ENCODE peak calls at places on chromosomes 7 and 10, in eight cellular contexts. One of them, this sample, is unnamed.

GRCh38 chr7:73610105-73610504 is 14.2 kb downstream of the MLXIPL start:
- DNase-seq in glutamatergic neuron: no peak
- DNase-seq in effector memory CD4-positive, alpha-beta T cell: no peak
- DNase-seq in activated naive CD4-positive, alpha-beta T cell: no peak
- DNase-seq in amygdala: no peak
- DNase-seq in activated CD8-positive, alpha-beta memory T cell treated with anti-CD3 and anti-CD28 coated beads, Interleukin-2, amount 50 U/mL, for 48 hours: no peak
- DNase-seq in GM23338: no peak
- DNase-seq in OCI-M1: no peak
- DNase-seq in this sample: no peak

GRCh38 chr7:115034515-115034914 is 112.6 kb downstream of the MDFIC start:
- DNase-seq in glutamatergic neuron: no peak
- DNase-seq in effector memory CD4-positive, alpha-beta T cell: no peak
- DNase-seq in activated naive CD4-positive, alpha-beta T cell: no peak
- DNase-seq in amygdala: no peak
- DNase-seq in activated CD8-positive, alpha-beta memory T cell treated with anti-CD3 and anti-CD28 coated beads, Interleukin-2, amount 50 U/mL, for 48 hours: no peak
- DNase-seq in GM23338: no peak
- DNase-seq in OCI-M1: no peak
- DNase-seq in this sample: no peak

GRCh38 chr10:89705466-89705865 is 4.1 kb downstream of the KIF20B start:
- DNase-seq in glutamatergic neuron: no peak
- DNase-seq in effector memory CD4-positive, alpha-beta T cell: no peak
- DNase-seq in activated naive CD4-positive, alpha-beta T cell: no peak
- DNase-seq in amygdala: no peak
- DNase-seq in activated CD8-positive, alpha-beta memory T cell treated with anti-CD3 and anti-CD28 coated beads, Interleukin-2, amount 50 U/mL, for 48 hours: no peak
- DNase-seq in GM23338: no peak
- DNase-seq in OCI-M1: no peak
- DNase-seq in this sample: no peak

GRCh38 chr10:63700209-63700934 is 179.2 kb downstream of the REEP3 start:
- DNase-seq in glutamatergic neuron: no peak
- DNase-seq in effector memory CD4-positive, alpha-beta T cell: no peak
- DNase-seq in activated naive CD4-positive, alpha-beta T cell: no peak
- DNase-seq in amygdala: no peak
- DNase-seq in activated CD8-positive, alpha-beta memory T cell treated with anti-CD3 and anti-CD28 coated beads, Interleukin-2, amount 50 U/mL, for 48 hours: no peak
- DNase-seq in GM23338: no peak
- DNase-seq in OCI-M1: no peak
- DNase-seq in this sample: no peak

GRCh38 chr7:43199761-43200160 is 87.3 kb downstream of the HECW1 start:
- DNase-seq in glutamatergic neuron: no peak
- DNase-seq in effector memory CD4-positive, alpha-beta T cell: no peak
- DNase-seq in activated naive CD4-positive, alpha-beta T cell: no peak
- DNase-seq in amygdala: no peak
- DNase-seq in activated CD8-positive, alpha-beta memory T cell treated with anti-CD3 and anti-CD28 coated beads, Interleukin-2, amount 50 U/mL, for 48 hours: no peak
- DNase-seq in GM23338: no peak
- DNase-seq in OCI-M1: no peak
- DNase-seq in this sample: no peak

GRCh38 chr10:119759832-119760231 is 34.0 kb downstream of the INPP5F start:
- DNase-seq in glutamatergic neuron: no peak
- DNase-seq in effector memory CD4-positive, alpha-beta T cell: no peak
- DNase-seq in activated naive CD4-positive, alpha-beta T cell: no peak
- DNase-seq in amygdala: no peak
- DNase-seq in activated CD8-positive, alpha-beta memory T cell treated with anti-CD3 and anti-CD28 coated beads, Interleukin-2, amount 50 U/mL, for 48 hours: no peak
- DNase-seq in GM23338: no peak
- DNase-seq in OCI-M1: no peak
- DNase-seq in this sample: no peak

GRCh38 chr7:126656165-126656564 is 596.6 kb downstream of the GRM8 start:
- DNase-seq in glutamatergic neuron: no peak
- DNase-seq in effector memory CD4-positive, alpha-beta T cell: no peak
- DNase-seq in activated naive CD4-positive, alpha-beta T cell: no peak
- DNase-seq in amygdala: no peak
- DNase-seq in activated CD8-positive, alpha-beta memory T cell treated with anti-CD3 and anti-CD28 coated beads, Interleukin-2, amount 50 U/mL, for 48 hours: no peak
- DNase-seq in GM23338: peak
- DNase-seq in OCI-M1: no peak
- DNase-seq in this sample: no peak

GRCh38 chr7:96778263-96778662 is 68.6 kb upstream of the SEM1 start:
- DNase-seq in glutamatergic neuron: no peak
- DNase-seq in effector memory CD4-positive, alpha-beta T cell: no peak
- DNase-seq in activated naive CD4-positive, alpha-beta T cell: no peak
- DNase-seq in amygdala: no peak
- DNase-seq in activated CD8-positive, alpha-beta memory T cell treated with anti-CD3 and anti-CD28 coated beads, Interleukin-2, amount 50 U/mL, for 48 hours: no peak
- DNase-seq in GM23338: peak
- DNase-seq in OCI-M1: peak
- DNase-seq in this sample: no peak

This sample was measured in D341Med.